ENCODE peak calls at places on chromosomes 16 and 17, in nine cellular contexts. One of them, this sample, is unnamed.

GRCh38 chr17:79125503-79125902 is 50.9 kb downstream of the ENGASE start:
- DNase-seq in A549: no peak
- DNase-seq in effector memory CD4-positive, alpha-beta T cell: no peak
- DNase-seq in mucosa of descending colon: no peak
- DNase-seq in cardiac muscle cell: no peak
- DNase-seq in stomach: no peak
- DNase-seq in CD8-positive, alpha-beta T cell: no peak
- DNase-seq in left ventricle myocardium inferior: no peak
- DNase-seq in body of pancreas: no peak
- DNase-seq in this sample: no peak

GRCh38 chr17:68320311-68320865 is 29.1 kb downstream of the ARSG start:
- DNase-seq in effector memory CD4-positive, alpha-beta T cell: no peak
- DNase-seq in body of pancreas: no peak
- DNase-seq in cardiac muscle cell: peak; percentile 30
- DNase-seq in CD8-positive, alpha-beta T cell: no peak
- DNase-seq in mucosa of descending colon: no peak
- DNase-seq in stomach: no peak
- DNase-seq in A549: no peak
- DNase-seq in left ventricle myocardium inferior: no peak
- DNase-seq in this sample: no peak

GRCh38 chr16:83967838-83968482 is at the start of gene NECAB2:
- DNase-seq in mucosa of descending colon: peak; percentile 43
- DNase-seq in stomach: peak; percentile 43
- DNase-seq in effector memory CD4-positive, alpha-beta T cell: no peak
- DNase-seq in A549: peak; percentile 41
- DNase-seq in body of pancreas: no peak
- DNase-seq in CD8-positive, alpha-beta T cell: no peak
- DNase-seq in left ventricle myocardium inferior: peak; percentile 62
- DNase-seq in cardiac muscle cell: peak; percentile 72
- DNase-seq in this sample: no peak

GRCh38 chr17:79954281-79955166 is 81.1 kb downstream of the TBC1D16 start:
- DNase-seq in cardiac muscle cell: no peak
- DNase-seq in mucosa of descending colon: no peak
- DNase-seq in CD8-positive, alpha-beta T cell: no peak
- DNase-seq in stomach: no peak
- DNase-seq in left ventricle myocardium inferior: peak; percentile 5
- DNase-seq in body of pancreas: no peak
- DNase-seq in A549: no peak
- DNase-seq in effector memory CD4-positive, alpha-beta T cell: no peak
- DNase-seq in this sample: no peak

GRCh38 chr16:78487471-78487870 is 388.0 kb downstream of the WWOX start:
- DNase-seq in cardiac muscle cell: no peak
- DNase-seq in effector memory CD4-positive, alpha-beta T cell: no peak
- DNase-seq in CD8-positive, alpha-beta T cell: no peak
- DNase-seq in left ventricle myocardium inferior: no peak
- DNase-seq in stomach: no peak
- DNase-seq in A549: no peak
- DNase-seq in body of pancreas: no peak
- DNase-seq in mucosa of descending colon: no peak
- DNase-seq in this sample: no peak

GRCh38 chr17:79944821-79945391 is 90.8 kb downstream of the TBC1D16 start:
- DNase-seq in cardiac muscle cell: no peak
- DNase-seq in left ventricle myocardium inferior: peak; percentile 8
- DNase-seq in A549: no peak
- DNase-seq in CD8-positive, alpha-beta T cell: no peak
- DNase-seq in body of pancreas: no peak
- DNase-seq in stomach: no peak
- DNase-seq in effector memory CD4-positive, alpha-beta T cell: no peak
- DNase-seq in mucosa of descending colon: no peak
- DNase-seq in this sample: peak; percentile 8

GRCh38 chr17:72075995-72076677 is 44.7 kb upstream of the SOX9 start:
- DNase-seq in cardiac muscle cell: no peak
- DNase-seq in left ventricle myocardium inferior: no peak
- DNase-seq in A549: no peak
- DNase-seq in body of pancreas: peak; percentile 27
- DNase-seq in stomach: no peak
- DNase-seq in mucosa of descending colon: no peak
- DNase-seq in CD8-positive, alpha-beta T cell: no peak
- DNase-seq in effector memory CD4-positive, alpha-beta T cell: no peak
- DNase-seq in this sample: no peak

GRCh38 chr17:31663576-31663975 is 195.5 kb downstream of the COPRS start:
- DNase-seq in cardiac muscle cell: no peak
- DNase-seq in mucosa of descending colon: no peak
- DNase-seq in effector memory CD4-positive, alpha-beta T cell: no peak
- DNase-seq in CD8-positive, alpha-beta T cell: no peak
- DNase-seq in left ventricle myocardium inferior: no peak
- DNase-seq in A549: no peak
- DNase-seq in body of pancreas: no peak
- DNase-seq in stomach: no peak
- DNase-seq in this sample: no peak

GRCh38 chr17:6753006-6753445 is 2.8 kb upstream of the XAF1 start:
- DNase-seq in effector memory CD4-positive, alpha-beta T cell: peak; percentile 16
- DNase-seq in A549: no peak
- DNase-seq in CD8-positive, alpha-beta T cell: no peak
- DNase-seq in mucosa of descending colon: peak; percentile 21
- DNase-seq in left ventricle myocardium inferior: peak; percentile 66
- DNase-seq in body of pancreas: peak; percentile 29
- DNase-seq in cardiac muscle cell: no peak
- DNase-seq in stomach: no peak
- DNase-seq in this sample: no peak

GRCh38 chr16:82876951-82877350 is 250.2 kb downstream of the CDH13 start:
- DNase-seq in cardiac muscle cell: no peak
- DNase-seq in A549: no peak
- DNase-seq in body of pancreas: no peak
- DNase-seq in stomach: no peak
- DNase-seq in CD8-positive, alpha-beta T cell: no peak
- DNase-seq in mucosa of descending colon: no peak
- DNase-seq in effector memory CD4-positive, alpha-beta T cell: no peak
- DNase-seq in left ventricle myocardium inferior: no peak
- DNase-seq in this sample: no peak

GRCh38 chr17:37820313-37821024 is 75.6 kb upstream of the HNF1B start:
- DNase-seq in body of pancreas: no peak
- DNase-seq in mucosa of descending colon: no peak
- DNase-seq in CD8-positive, alpha-beta T cell: no peak
- DNase-seq in A549: no peak
- DNase-seq in cardiac muscle cell: peak; percentile 50
- DNase-seq in stomach: no peak
- DNase-seq in left ventricle myocardium inferior: no peak
- DNase-seq in effector memory CD4-positive, alpha-beta T cell: no peak
- DNase-seq in this sample: no peak

GRCh38 chr17:27088767-27089078 is 205.2 kb upstream of the WSB1 start:
- DNase-seq in A549: no peak
- DNase-seq in stomach: no peak
- DNase-seq in left ventricle myocardium inferior: no peak
- DNase-seq in effector memory CD4-positive, alpha-beta T cell: no peak
- DNase-seq in body of pancreas: no peak
- DNase-seq in cardiac muscle cell: no peak
- DNase-seq in CD8-positive, alpha-beta T cell: no peak
- DNase-seq in mucosa of descending colon: no peak
- DNase-seq in this sample: no peak

GRCh38 chr16:1723450-1724147 is 17.6 kb downstream of the MAPK8IP3 start:
- DNase-seq in cardiac muscle cell: peak; percentile 47
- DNase-seq in body of pancreas: peak; percentile 50
- DNase-seq in left ventricle myocardium inferior: no peak
- DNase-seq in stomach: peak; percentile 47
- DNase-seq in A549: peak; percentile 40
- DNase-seq in CD8-positive, alpha-beta T cell: no peak
- DNase-seq in mucosa of descending colon: peak; percentile 70
- DNase-seq in effector memory CD4-positive, alpha-beta T cell: peak; percentile 43
- DNase-seq in this sample: peak; percentile 34

GRCh38 chr16:61580579-61580978 is 455.7 kb downstream of the CDH8 start:
- DNase-seq in cardiac muscle cell: no peak
- DNase-seq in effector memory CD4-positive, alpha-beta T cell: no peak
- DNase-seq in A549: no peak
- DNase-seq in CD8-positive, alpha-beta T cell: no peak
- DNase-seq in stomach: no peak
- DNase-seq in mucosa of descending colon: no peak
- DNase-seq in body of pancreas: no peak
- DNase-seq in left ventricle myocardium inferior: no peak
- DNase-seq in this sample: no peak

GRCh38 chr17:78040561-78041400 is 82.3 kb downstream of the TNRC6C start:
- DNase-seq in effector memory CD4-positive, alpha-beta T cell: peak; percentile 12
- DNase-seq in left ventricle myocardium inferior: peak; percentile 63
- DNase-seq in body of pancreas: peak; percentile 23
- DNase-seq in CD8-positive, alpha-beta T cell: peak; percentile 10
- DNase-seq in mucosa of descending colon: peak; percentile 53
- DNase-seq in A549: peak; percentile 66
- DNase-seq in cardiac muscle cell: no peak
- DNase-seq in stomach: peak; percentile 29
- DNase-seq in this sample: peak; percentile 13

GRCh38 chr17:8125947-8126305 is 2.0 kb upstream of the HES7 start:
- DNase-seq in stomach: no peak
- DNase-seq in mucosa of descending colon: peak; percentile 42
- DNase-seq in A549: no peak
- DNase-seq in CD8-positive, alpha-beta T cell: no peak
- DNase-seq in left ventricle myocardium inferior: no peak
- DNase-seq in cardiac muscle cell: peak; percentile 44
- DNase-seq in effector memory CD4-positive, alpha-beta T cell: no peak
- DNase-seq in body of pancreas: no peak
- DNase-seq in this sample: peak; percentile 76

GRCh38 chr17:2230877-2231276 is 72.7 kb downstream of the SMG6 start:
- DNase-seq in A549: no peak
- DNase-seq in stomach: no peak
- DNase-seq in body of pancreas: no peak
- DNase-seq in CD8-positive, alpha-beta T cell: no peak
- DNase-seq in effector memory CD4-positive, alpha-beta T cell: no peak
- DNase-seq in left ventricle myocardium inferior: no peak
- DNase-seq in mucosa of descending colon: no peak
- DNase-seq in cardiac muscle cell: no peak
- DNase-seq in this sample: no peak

GRCh38 chr17:48954300-48954755 is 9.7 kb upstream of the SNF8 start:
- DNase-seq in left ventricle myocardium inferior: no peak
- DNase-seq in CD8-positive, alpha-beta T cell: no peak
- DNase-seq in A549: peak; percentile 66
- DNase-seq in effector memory CD4-positive, alpha-beta T cell: no peak
- DNase-seq in stomach: no peak
- DNase-seq in cardiac muscle cell: peak; percentile 73
- DNase-seq in body of pancreas: no peak
- DNase-seq in mucosa of descending colon: peak; percentile 70
- DNase-seq in this sample: peak; percentile 75

GRCh38 chr16:70735141-70735979 is 49.5 kb upstream of the MTSS2 start:
- DNase-seq in left ventricle myocardium inferior: peak; percentile 54
- DNase-seq in body of pancreas: no peak
- DNase-seq in mucosa of descending colon: no peak
- DNase-seq in cardiac muscle cell: no peak
- DNase-seq in CD8-positive, alpha-beta T cell: no peak
- DNase-seq in A549: no peak
- DNase-seq in effector memory CD4-positive, alpha-beta T cell: no peak
- DNase-seq in stomach: no peak
- DNase-seq in this sample: no peak

DNA sequence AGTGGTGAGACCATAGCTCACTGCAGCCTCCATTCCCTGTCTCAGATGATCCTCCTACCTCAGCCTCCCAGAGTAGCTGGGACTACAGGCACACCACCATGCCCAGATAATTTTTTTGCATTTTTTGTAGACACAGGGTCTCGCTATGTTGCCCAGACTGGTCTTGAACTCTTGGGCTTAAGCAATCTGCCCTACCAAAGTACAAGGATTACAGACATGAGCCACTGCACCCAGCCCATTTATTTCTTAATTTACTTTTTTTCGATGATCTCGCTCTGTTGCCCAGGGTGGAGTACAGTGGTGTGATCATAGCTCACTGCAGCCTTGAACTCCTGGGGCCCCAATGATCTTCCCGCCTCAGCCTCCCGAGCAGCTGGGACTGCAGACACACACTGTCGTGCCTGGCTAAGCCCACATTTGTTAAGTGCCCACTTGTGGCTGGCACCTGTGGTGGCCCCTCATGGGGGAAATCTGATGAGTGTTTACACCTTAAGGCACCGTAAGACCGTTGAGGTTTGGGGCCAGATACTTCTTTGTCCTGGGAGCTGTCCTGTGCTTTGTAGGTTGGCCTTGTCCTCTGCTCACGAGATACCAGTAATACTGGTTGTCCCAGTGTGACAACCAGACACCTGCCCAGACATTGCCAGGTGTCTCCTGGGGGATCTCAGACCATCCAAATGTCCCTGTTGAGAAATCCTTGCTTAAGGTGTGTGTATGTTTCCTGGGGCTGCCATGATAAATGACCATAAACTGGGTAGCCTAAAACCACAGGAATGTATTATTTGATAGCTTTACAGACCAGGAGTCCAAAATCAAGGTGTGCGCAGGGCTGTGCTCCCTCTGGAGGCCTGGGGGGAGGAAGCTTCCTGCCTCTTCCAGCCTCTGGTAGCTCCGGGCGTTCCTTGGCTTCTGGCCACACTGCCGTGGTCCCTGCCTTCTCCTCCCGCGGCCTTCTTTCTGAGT is 141.4 kb upstream of the GSE1 start:
- DNase-seq in body of pancreas: peak; percentile 77
- DNase-seq in CD8-positive, alpha-beta T cell: no peak
- DNase-seq in effector memory CD4-positive, alpha-beta T cell: no peak
- DNase-seq in left ventricle myocardium inferior: no peak
- DNase-seq in A549: no peak
- DNase-seq in stomach: peak; percentile 71
- DNase-seq in mucosa of descending colon: peak; percentile 71
- DNase-seq in cardiac muscle cell: no peak
- DNase-seq in this sample: no peak
- H3K4me1 ChIP-seq in body of pancreas: peaks cover 10% of the 10 kb centered on the region
- H3K4me1 ChIP-seq in CD8-positive, alpha-beta T cell: no peaks in the 10 kb centered on the region
- H3K4me1 ChIP-seq in effector memory CD4-positive, alpha-beta T cell: no peaks in the 10 kb centered on the region
- H3K4me1 ChIP-seq in left ventricle myocardium inferior: peaks cover 17% of the 10 kb centered on the region
- H3K4me1 ChIP-seq in A549: no peaks in the 10 kb centered on the region
- H3K4me1 ChIP-seq in stomach: peaks cover 37% of the 10 kb centered on the region
- H3K4me1 ChIP-seq in mucosa of descending colon: no peaks in the 10 kb centered on the region
- H3K4me1 ChIP-seq in cardiac muscle cell: peaks cover 50% of the 10 kb centered on the region
- H3K4me1 ChIP-seq in this sample: no peaks in the 10 kb centered on the region

GRCh38 chr17:61406543-61406845 is 6.9 kb downstream of the TBX2 start:
- DNase-seq in A549: no peak
- DNase-seq in stomach: no peak
- DNase-seq in left ventricle myocardium inferior: no peak
- DNase-seq in effector memory CD4-positive, alpha-beta T cell: no peak
- DNase-seq in cardiac muscle cell: no peak
- DNase-seq in mucosa of descending colon: no peak
- DNase-seq in body of pancreas: no peak
- DNase-seq in CD8-positive, alpha-beta T cell: no peak
- DNase-seq in this sample: no peak
- H3K4me1 ChIP-seq in A549: peaks cover 4% of the 10 kb centered on the region
- H3K4me1 ChIP-seq in stomach: peaks cover 71% of the 10 kb centered on the region
- H3K4me1 ChIP-seq in left ventricle myocardium inferior: peaks cover 62% of the 10 kb centered on the region
- H3K4me1 ChIP-seq in effector memory CD4-positive, alpha-beta T cell: peaks cover 58% of the 10 kb centered on the region
- H3K4me1 ChIP-seq in cardiac muscle cell: peaks cover 51% of the 10 kb centered on the region
- H3K4me1 ChIP-seq in mucosa of descending colon: peaks cover 28% of the 10 kb centered on the region
- H3K4me1 ChIP-seq in body of pancreas: peaks cover 44% of the 10 kb centered on the region
- H3K4me1 ChIP-seq in CD8-positive, alpha-beta T cell: peaks cover 59% of the 10 kb centered on the region
- H3K4me1 ChIP-seq in this sample: peaks cover 4% of the 10 kb centered on the region

GRCh38 chr17:60392042-60392844 is at the start of gene USP32:
- DNase-seq in mucosa of descending colon: peak; percentile 100
- DNase-seq in CD8-positive, alpha-beta T cell: peak; percentile 93
- DNase-seq in stomach: peak; percentile 98
- DNase-seq in A549: peak; percentile 96
- DNase-seq in cardiac muscle cell: peak; percentile 98
- DNase-seq in body of pancreas: peak; percentile 98
- DNase-seq in effector memory CD4-positive, alpha-beta T cell: peak; percentile 96
- DNase-seq in left ventricle myocardium inferior: peak; percentile 98
- DNase-seq in this sample: peak; percentile 96
- H3K4me1 ChIP-seq in mucosa of descending colon: peaks cover 10% of the 10 kb centered on the region
- H3K4me1 ChIP-seq in CD8-positive, alpha-beta T cell: peaks cover 18% of the 10 kb centered on the region
- H3K4me1 ChIP-seq in stomach: peaks cover 43% of the 10 kb centered on the region
- H3K4me1 ChIP-seq in A549: peaks cover 24% of the 10 kb centered on the region
- H3K4me1 ChIP-seq in cardiac muscle cell: peaks cover 34% of the 10 kb centered on the region
- H3K4me1 ChIP-seq in body of pancreas: peaks cover 30% of the 10 kb centered on the region
- H3K4me1 ChIP-seq in effector memory CD4-positive, alpha-beta T cell: peaks cover 12% of the 10 kb centered on the region
- H3K4me1 ChIP-seq in left ventricle myocardium inferior: peaks cover 55% of the 10 kb centered on the region
- H3K4me1 ChIP-seq in this sample: peaks cover 33% of the 10 kb centered on the region

GRCh38 chr17:45904886-45905285 is 10.5 kb downstream of the MAPT start:
- DNase-seq in effector memory CD4-positive, alpha-beta T cell: no peak
- DNase-seq in body of pancreas: no peak
- DNase-seq in CD8-positive, alpha-beta T cell: no peak
- DNase-seq in mucosa of descending colon: no peak
- DNase-seq in stomach: no peak
- DNase-seq in cardiac muscle cell: no peak
- DNase-seq in left ventricle myocardium inferior: no peak
- DNase-seq in A549: no peak
- DNase-seq in this sample: no peak
- H3K4me1 ChIP-seq in effector memory CD4-positive, alpha-beta T cell: peaks cover 3% of the 10 kb centered on the region
- H3K4me1 ChIP-seq in body of pancreas: peaks cover 6% of the 10 kb centered on the region
- H3K4me1 ChIP-seq in CD8-positive, alpha-beta T cell: peaks cover 4% of the 10 kb centered on the region
- H3K4me1 ChIP-seq in mucosa of descending colon: no peaks in the 10 kb centered on the region
- H3K4me1 ChIP-seq in stomach: no peaks in the 10 kb centered on the region
- H3K4me1 ChIP-seq in cardiac muscle cell: no peaks in the 10 kb centered on the region
- H3K4me1 ChIP-seq in left ventricle myocardium inferior: peaks cover 34% of the 10 kb centered on the region
- H3K4me1 ChIP-seq in A549: peaks cover 4% of the 10 kb centered on the region
- H3K4me1 ChIP-seq in this sample: no peaks in the 10 kb centered on the region

This sample was measured in HAP-1.